ENCODE peak calls at places on chromosomes 6 and 20, in five cellular contexts. N is lower lobe of right lung, E is HuH-7.5, H is D721Med, J is brain pericyte. I is an unnamed sample.

GRCh38 chr20:44911264-44911921 is 1.5 kb downstream of the PABPC1L start:
- DNase-seq in N (peak; percentile 86), E (peak; percentile 96), H (no peak), J (no peak), I (no peak)

GRCh38 chr6:13012977-13013680 is 296.6 kb downstream of the PHACTR1 start:
- DNase-seq in N (peak; percentile 85), E (no peak), H (no peak), J (no peak), I (no peak)

GRCh38 chr6:32290886-32291450 is 67.1 kb upstream of the NOTCH4 start:
- DNase-seq in N (no peak), E (no peak), H (no peak), J (no peak), I (no peak)

GRCh38 chr20:34886122-34886521 is 9.7 kb downstream of the ACSS2 start:
- DNase-seq in N (no peak), E (no peak), H (no peak), J (no peak), I (no peak)

GRCh38 chr6:24571361-24571760 is 74.6 kb downstream of the KIAA0319 start:
- DNase-seq in N (no peak), E (no peak), H (no peak), J (no peak), I (no peak)

GRCh38 chr6:56959938-56960337 is 5.0 kb downstream of the BEND6 start:
- DNase-seq in N (no peak), E (no peak), H (no peak), J (no peak), I (no peak)

GRCh38 chr20:43563429-43563828 is 4.6 kb downstream of the SGK2 start:
- DNase-seq in N (no peak), E (no peak), H (no peak), J (no peak), I (no peak)

GRCh38 chr20:58065508-58066361 is 162.7 kb downstream of the ANKRD60 start:
- DNase-seq in N (no peak), E (no peak), H (no peak), J (no peak), I (no peak)

GRCh38 chr6:127854009-127854408 is 46.8 kb downstream of the THEMIS start:
- DNase-seq in N (no peak), E (no peak), H (no peak), J (no peak), I (no peak)

GRCh38 chr6:20464041-20464440 is 62.4 kb downstream of the E2F3 start:
- DNase-seq in N (no peak), E (no peak), H (no peak), J (no peak), I (no peak)

GRCh38 chr20:47357296-47358051 is 975 bp upstream of the ZMYND8 start:
- DNase-seq in N (peak; percentile 94), E (peak; percentile 87), H (no peak), J (peak; percentile 80), I (no peak)

GRCh38 chr6:47419621-47420020 is 58.0 kb upstream of the CD2AP start:
- DNase-seq in N (no peak), E (no peak), H (no peak), J (no peak), I (no peak)

GRCh38 chr6:146860583-146860982 is 261.8 kb downstream of the ADGB start:
- DNase-seq in N (no peak), E (no peak), H (no peak), J (no peak), I (no peak)

GRCh38 chr20:44429017-44429339 is 46.7 kb upstream of the TTPAL start:
- DNase-seq in N (no peak), E (no peak), H (no peak), J (no peak), I (no peak)

GRCh38 chr6:89992818-89993217 is 98.5 kb downstream of the GJA10 start:
- DNase-seq in N (no peak), E (no peak), H (no peak), J (no peak), I (no peak)

GRCh38 chr6:45653117-45653883 is 275.6 kb upstream of the SUPT3H start:
- DNase-seq in N (no peak), E (no peak), H (no peak), J (no peak), I (no peak)

GRCh38 chr6:128456510-128457244 is 63.7 kb downstream of the PTPRK start:
- DNase-seq in N (no peak), E (no peak), H (no peak), J (no peak), I (no peak)

GRCh38 chr6:82144852-82145332 is 102.7 kb downstream of the IBTK start:
- DNase-seq in N (no peak), E (no peak), H (no peak), J (peak; percentile 73), I (no peak)

GRCh38 chr6:113750148-113750547 is 107.0 kb upstream of the MARCKS start:
- DNase-seq in N (no peak), E (no peak), H (no peak), J (no peak), I (no peak)

GRCh38 chr20:25195962-25196700 is 619 bp downstream of the ENTPD6 start:
- DNase-seq in N (peak; percentile 70), E (peak; percentile 54), H (no peak), J (no peak), I (no peak)

GRCh38 chr6:29071831-29072723 is 15.0 kb downstream of the OR2B3 start:
- DNase-seq in N (no peak), E (peak; percentile 47), H (no peak), J (no peak), I (no peak)

GRCh38 chr6:152471459-152472070 is 165.6 kb downstream of the SYNE1 start:
- DNase-seq in N (no peak), E (no peak), H (no peak), J (no peak), I (no peak)

GRCh38 chr6:118551063-118551672 is 3.1 kb downstream of the PLN start:
- DNase-seq in N (no peak), E (peak; percentile 27), H (no peak), J (no peak), I (peak; percentile 14)

GRCh38 chr6:42260424-42260888 is 42.8 kb upstream of the MRPS10 start:
- DNase-seq in N (no peak), E (peak; percentile 61), H (peak; percentile 32), J (no peak), I (no peak)

GRCh38 chr6:53767941-53768340 is 26.9 kb upstream of the LRRC1 start:
- DNase-seq in N (no peak), E (no peak), H (no peak), J (no peak), I (no peak)

GRCh38 chr6:30129818-30130679 is 5.9 kb upstream of the TRIM40 start:
- DNase-seq in N (no peak), E (no peak), H (no peak), J (no peak), I (no peak)

GRCh38 chr6:53899512-53899911 is 104.7 kb downstream of the LRRC1 start:
- DNase-seq in N (no peak), E (no peak), H (no peak), J (no peak), I (no peak)

GRCh38 chr6:105990151-105990550 is 96.0 kb upstream of the PRDM1 start:
- DNase-seq in N (no peak), E (no peak), H (no peak), J (no peak), I (no peak)

GRCh38 chr20:24296477-24297380 is 172.7 kb upstream of the SYNDIG1 start:
- DNase-seq in N (no peak), E (no peak), H (no peak), J (no peak), I (no peak)

GRCh38 chr20:32067234-32067821 is 15.3 kb downstream of the HCK start:
- DNase-seq in N (no peak), E (no peak), H (no peak), J (no peak), I (no peak)

GRCh38 chr6:21431526-21431925 is 162.0 kb upstream of the SOX4 start:
- DNase-seq in N (no peak), E (no peak), H (no peak), J (no peak), I (no peak)

GRCh38 chr6:38047562-38047961 is 228.0 kb downstream of the ZFAND3 start:
- DNase-seq in N (no peak), E (no peak), H (no peak), J (no peak), I (no peak)

I was measured in NCI-H2081 treated with DMSO at 0.1 percent for 48 hours.